ENCODE peak calls at places on chromosomes 6 and 20, in five cellular contexts. F is right lobe of liver, I is HFF-Myc, S is A673, W is A549. H is an unnamed sample.
A peak's percentile ranks its signal among the peaks of the same experiment; 100 is the strongest.

GRCh38 chr20:57342829-57343228 is 8.2 kb upstream of the RAE1 start:
- DNase-seq in S (no peak), W (no peak), F (no peak), I (no peak), H (peak; percentile 20)

GRCh38 chr6:138869343-138869742 is 73.5 kb downstream of the ECT2L start:
- DNase-seq in F (no peak), W (no peak), I (no peak), S (no peak), H (no peak)

GRCh38 chr20:34123309-34123708 is 11.3 kb upstream of the EIF2S2 start:
- DNase-seq in W (no peak), F (no peak), S (no peak), I (no peak), H (no peak)

GRCh38 chr6:139364302-139364981 is 10.0 kb downstream of the CITED2 start:
- DNase-seq in S (peak; percentile 85), F (no peak), I (peak; percentile 47), W (peak; percentile 27), H (peak; percentile 74)

GRCh38 chr6:38193051-38193450 is 373.5 kb downstream of the ZFAND3 start:
- DNase-seq in I (no peak), S (no peak), W (no peak), F (no peak), H (no peak)

GRCh38 chr20:60250251-60250650 is 292.0 kb downstream of the CDH26 start:
- DNase-seq in S (no peak), I (no peak), W (no peak), F (no peak), H (no peak)

GRCh38 chr6:11324453-11325023 is 92.1 kb upstream of the NEDD9 start:
- DNase-seq in I (no peak), W (no peak), S (no peak), F (no peak), H (no peak)

GRCh38 chr20:48904566-48905321 is 16.8 kb upstream of the ARFGEF2 start:
- DNase-seq in W (peak; percentile 66), S (peak; percentile 88), F (no peak), I (peak; percentile 44), H (peak; percentile 81)

GRCh38 chr6:149964243-149965190 is 774 bp downstream of the ULBP1 start:
- DNase-seq in I (no peak), S (peak; percentile 14), W (no peak), F (no peak), H (peak; percentile 12)

GRCh38 chr6:37906121-37906520 is 86.6 kb downstream of the ZFAND3 start:
- DNase-seq in S (no peak), I (no peak), F (no peak), W (no peak), H (no peak)

GRCh38 chr20:41380551-41381262 is 14.1 kb upstream of the EMILIN3 start:
- DNase-seq in W (no peak), S (no peak), F (no peak), I (no peak), H (no peak)

GRCh38 chr6:137390264-137390787 is 103.9 kb downstream of the OLIG3 start:
- DNase-seq in I (no peak), F (no peak), W (no peak), S (no peak), H (no peak)

GRCh38 chr6:7974932-7975763 is 64.6 kb upstream of the TXNDC5 start:
- DNase-seq in S (no peak), F (peak; percentile 86), W (peak; percentile 93), I (peak; percentile 45), H (peak; percentile 94)
- H3K4me3 ChIP-seq in S (no peak overlapping the region), F (no peak overlapping the region), W (peak overlapping the region; percentile 31), I (peak overlapping the region; percentile 8), H (no peak overlapping the region)

GRCh38 chr20:21702553-21703467 is 2.7 kb upstream of the PAX1 start:
- DNase-seq in W (peak; percentile 65), I (peak; percentile 6), S (peak; percentile 88), F (peak; percentile 67), H (peak; percentile 24)
- H3K4me3 ChIP-seq in W (peak overlapping the region; percentile 44), I (no peak overlapping the region), S (peak overlapping the region; percentile 36), F (no peak overlapping the region), H (no peak overlapping the region)

GRCh38 chr6:158191032-158191431 is 22.9 kb downstream of the GTF2H5 start:
- DNase-seq in W (no peak), F (no peak), I (no peak), S (no peak), H (no peak)

GRCh38 chr6:158198461-158198860 is 30.3 kb downstream of the GTF2H5 start:
- DNase-seq in F (no peak), S (no peak), I (no peak), W (no peak), H (no peak)

GRCh38 chr6:158191769-158192168 is 23.6 kb downstream of the GTF2H5 start:
- DNase-seq in I (no peak), W (no peak), F (no peak), S (no peak), H (no peak)

DNA sequence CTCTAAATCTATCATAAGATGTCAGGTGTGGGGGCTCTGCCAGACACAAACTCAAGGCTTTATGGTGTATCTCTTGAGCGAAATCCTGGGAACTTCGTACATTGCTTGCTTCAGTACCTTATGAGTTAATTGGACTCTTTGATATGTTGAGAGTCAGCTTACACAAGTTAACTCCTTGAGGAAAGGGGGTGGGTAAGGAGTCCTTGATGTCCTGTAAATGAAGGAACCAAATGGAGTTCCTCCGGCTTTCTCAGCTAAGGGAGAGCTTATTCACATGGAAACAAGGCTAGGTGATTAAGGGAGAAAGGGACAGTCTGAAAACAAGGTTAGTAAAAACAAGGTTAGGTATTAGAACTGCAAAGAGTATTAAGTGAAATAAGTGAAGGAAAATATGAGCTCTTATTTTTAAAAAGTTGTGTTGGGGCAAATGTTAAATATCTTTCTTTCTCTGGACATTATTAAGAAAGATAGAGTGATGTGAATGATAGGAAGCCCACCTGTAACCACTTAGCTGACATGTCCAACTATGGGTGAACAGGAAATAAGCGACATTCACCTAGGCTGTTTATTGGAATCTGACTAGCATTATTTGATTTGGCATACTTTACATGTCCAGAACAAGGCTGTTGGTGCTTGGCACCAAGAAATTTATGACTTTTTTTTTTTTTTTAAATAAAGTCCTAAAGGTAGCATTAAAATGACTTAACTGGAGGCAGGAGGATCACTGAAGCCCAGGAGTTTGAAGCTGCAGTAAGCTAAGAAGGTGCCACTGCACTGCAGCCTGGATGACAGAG is 26.5 kb downstream of the GTF2H5 start:
- DNase-seq in I (no peak), S (no peak), F (no peak), W (no peak), H (no peak)
- H3K4me3 ChIP-seq in I (no peak overlapping the region), S (no peak overlapping the region), F (no peak overlapping the region), W (no peak overlapping the region), H (no peak overlapping the region)

GRCh38 chr6:35019171-35019570 is 122.0 kb downstream of the TCP11 start:
- DNase-seq in F (no peak), S (no peak), I (no peak), W (no peak), H (no peak)

GRCh38 chr6:35016417-35017221 is 124.5 kb downstream of the TCP11 start:
- DNase-seq in W (no peak), F (peak; percentile 69), I (peak; percentile 49), S (peak; percentile 71), H (peak; percentile 65)

GRCh38 chr6:35017461-35018183 is 123.5 kb downstream of the TCP11 start:
- DNase-seq in I (no peak), S (no peak), W (no peak), F (peak; percentile 56), H (peak; percentile 37)

GRCh38 chr6:35018746-35019145 is 122.4 kb downstream of the TCP11 start:
- DNase-seq in S (no peak), F (no peak), W (no peak), I (no peak), H (no peak)

DNA sequence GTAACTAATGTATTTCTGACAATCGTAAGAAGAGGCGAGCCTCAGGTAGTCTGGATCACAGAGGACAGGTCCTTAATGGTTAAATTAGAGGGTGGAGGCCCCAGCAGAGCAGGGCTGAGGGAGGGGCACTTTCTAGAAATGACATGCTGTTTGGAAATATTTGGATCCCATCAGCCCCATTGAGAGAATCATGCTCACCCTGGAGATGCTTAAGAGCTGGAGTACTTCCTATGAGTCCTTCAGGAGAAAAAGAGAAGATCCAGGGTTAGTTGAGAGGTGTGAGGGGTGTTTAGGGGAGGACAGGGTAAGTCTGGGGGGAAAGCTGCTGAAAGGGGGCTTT is 123.0 kb downstream of the TCP11 start:
- DNase-seq in F (no peak), S (no peak), W (no peak), I (no peak), H (no peak)
- H3K4me3 ChIP-seq in F (peak overlapping the region; percentile 43), S (no peak overlapping the region), W (no peak overlapping the region), I (no peak overlapping the region), H (no peak overlapping the region)

GRCh38 chr20:19881080-19881840 is 123.2 kb downstream of the RIN2 start:
- DNase-seq in W (peak; percentile 58), S (no peak), I (no peak), F (no peak), H (no peak)
- H3K4me3 ChIP-seq in W (no peak overlapping the region), S (no peak overlapping the region), I (no peak overlapping the region), F (no peak overlapping the region), H (no peak overlapping the region)

GRCh38 chr6:124297507-124297906 is 493.8 kb downstream of the NKAIN2 start:
- DNase-seq in F (no peak), I (no peak), S (no peak), W (no peak), H (no peak)
- H3K4me3 ChIP-seq in F (no peak overlapping the region), I (no peak overlapping the region), S (no peak overlapping the region), W (peak overlapping the region; percentile 31), H (no peak overlapping the region)

GRCh38 chr6:73704798-73705197 is 8.8 kb downstream of the CD109 start:
- DNase-seq in I (no peak), S (no peak), F (no peak), W (no peak), H (no peak)

GRCh38 chr6:73703514-73703913 is 7.5 kb downstream of the CD109 start:
- DNase-seq in I (no peak), S (no peak), W (no peak), F (no peak), H (no peak)

GRCh38 chr6:73706971-73707370 is 11.0 kb downstream of the CD109 start:
- DNase-seq in F (no peak), I (no peak), W (no peak), S (no peak), H (no peak)

GRCh38 chr6:73702444-73702843 is 6.4 kb downstream of the CD109 start:
- DNase-seq in W (no peak), I (no peak), F (no peak), S (no peak), H (no peak)

DNA sequence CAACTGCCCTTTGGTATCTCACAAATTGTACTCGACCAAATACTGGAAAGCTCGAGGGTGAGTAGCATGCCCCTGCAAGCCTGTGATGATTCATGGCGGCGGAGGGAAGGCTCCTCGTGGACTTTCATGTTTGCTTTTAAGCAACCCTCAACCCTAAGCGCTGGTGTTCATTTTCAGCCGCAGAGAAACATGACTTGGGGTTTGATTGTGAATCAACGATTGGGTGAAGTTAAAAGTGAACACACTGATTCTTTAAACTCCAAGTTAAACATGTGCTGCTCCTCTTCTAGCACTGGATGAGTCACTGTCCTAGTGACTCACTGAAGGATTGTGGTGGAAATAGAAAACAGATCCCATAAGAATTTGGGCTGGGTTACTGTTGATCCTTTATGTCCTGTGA is 8.3 kb downstream of the CD109 start:
- DNase-seq in W (peak; percentile 83), F (no peak), I (peak; percentile 94), S (peak; percentile 54), H (peak; percentile 73)
- H3K4me3 ChIP-seq in W (no peak overlapping the region), F (no peak overlapping the region), I (no peak overlapping the region), S (no peak overlapping the region), H (peak overlapping the region; percentile 19)